ENCODE peak calls at places on chromosomes 2 and 18, in five cellular contexts. V, X, E, W and U are unnamed samples. For H3K4me1, the result is how much of the 10 kb centered on the place peaks cover.

GRCh38 chr18:61348230-61348629 is 15.0 kb downstream of the CDH20 start:
- DNase-seq in V (no peak), X (no peak), E (no peak), W (no peak), U (no peak)

GRCh38 chr2:108243566-108243965 is 3.8 kb downstream of the SULT1C3 start:
- DNase-seq in V (peak), X (no peak), E (peak), W (no peak), U (no peak)

GRCh38 chr2:106126705-106127281 is 67.3 kb downstream of the UXS1 start:
- DNase-seq in V (no peak), X (no peak), E (no peak), W (no peak), U (no peak)

GRCh38 chr2:55490554-55490953 is 29.0 kb upstream of the CFAP36 start:
- DNase-seq in V (peak), X (no peak), E (peak), W (peak), U (no peak)

GRCh38 chr2:74915743-74916142 is 42.7 kb upstream of the POLE4 start:
- DNase-seq in V (no peak), X (no peak), E (peak), W (no peak), U (no peak)

GRCh38 chr2:136693966-136694365 is 71.4 kb upstream of the THSD7B start:
- DNase-seq in V (no peak), X (no peak), E (no peak), W (no peak), U (no peak)

GRCh38 chr2:9656270-9656766 is 25.5 kb upstream of the YWHAQ start:
- DNase-seq in V (peak), X (no peak), E (peak), W (no peak), U (no peak)

GRCh38 chr2:239164281-239164871 is 236.4 kb downstream of the HDAC4 start:
- DNase-seq in V (no peak), X (no peak), E (no peak), W (peak), U (no peak)

GRCh38 chr2:154495455-154495868 is 203.0 kb upstream of the KCNJ3 start:
- DNase-seq in V (no peak), X (no peak), E (no peak), W (no peak), U (no peak)

GRCh38 chr2:128733450-128733849 is 414.8 kb upstream of the HS6ST1 start:
- DNase-seq in V (no peak), X (no peak), E (no peak), W (no peak), U (no peak)

GRCh38 chr2:158015428-158016076 is 86.1 kb upstream of the UPP2 start:
- DNase-seq in V (no peak), X (no peak), E (no peak), W (no peak), U (no peak)

GRCh38 chr2:210461401-210461800 is 15.2 kb downstream of the LANCL1 start:
- DNase-seq in V (no peak), X (no peak), E (no peak), W (no peak), U (no peak)

GRCh38 chr2:176123483-176123843 is 944 bp downstream of the HOXD9 start:
- DNase-seq in V (no peak), X (no peak), E (no peak), W (no peak), U (no peak)

GRCh38 chr18:8978394-8978793 is 124.1 kb upstream of the NDUFV2 start:
- DNase-seq in V (no peak), X (no peak), E (no peak), W (no peak), U (no peak)

GRCh38 chr18:8979258-8979988 is 123.1 kb upstream of the NDUFV2 start:
- DNase-seq in V (no peak), X (no peak), E (no peak), W (no peak), U (no peak)

GRCh38 chr18:8977166-8977565 is 125.3 kb upstream of the NDUFV2 start:
- DNase-seq in V (no peak), X (no peak), E (no peak), W (no peak), U (no peak)

GRCh38 chr18:8976606-8977005 is 125.9 kb upstream of the NDUFV2 start:
- DNase-seq in V (no peak), X (no peak), E (no peak), W (no peak), U (no peak)

GRCh38 chr18:8977701-8978100 is 124.8 kb upstream of the NDUFV2 start:
- DNase-seq in V (no peak), X (no peak), E (no peak), W (no peak), U (no peak)
- H3K4me1 ChIP-seq in V (under half), X (under half), E (under half), W (under half), U (under half)

GRCh38 chr2:149743842-149744468 is 156.4 kb upstream of the MMADHC start:
- DNase-seq in V (peak), X (no peak), E (peak), W (no peak), U (no peak)
- H3K4me1 ChIP-seq in V (under half), X (under half), E (under half), W (under half), U (under half)

DNA sequence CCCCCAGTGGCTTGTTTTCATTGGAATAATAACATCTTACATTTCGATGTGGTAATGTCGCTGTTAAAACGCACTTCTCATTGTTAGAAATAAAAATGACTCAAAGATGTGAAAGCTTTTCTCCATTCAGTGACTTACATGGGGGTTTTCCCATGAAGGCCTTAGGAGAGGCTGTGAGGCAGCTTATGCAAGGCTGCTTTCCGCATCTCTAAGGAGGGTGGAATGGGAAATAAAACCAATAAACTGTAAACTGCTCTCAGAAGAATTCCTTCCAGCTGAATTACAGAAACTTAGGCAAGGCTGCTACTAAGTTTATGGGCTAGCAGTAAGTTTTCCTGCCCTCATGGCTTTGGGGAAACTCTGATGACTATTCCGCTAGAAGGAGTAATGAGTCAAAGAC is 97.6 kb upstream of the SMAD7 start:
- DNase-seq in V (peak), X (no peak), E (peak), W (no peak), U (no peak)
- H3K4me1 ChIP-seq in V (under half), X (under half), E (under half), W (under half), U (under half)

GRCh38 chr2:13010283-13010682 is 293.5 kb downstream of the TRIB2 start:
- DNase-seq in V (no peak), X (no peak), E (no peak), W (no peak), U (no peak)
- H3K4me1 ChIP-seq in V (under half), X (under half), E (under half), W (under half), U (under half)